ENCODE peak calls at places on chromosomes 12 and 14, in eight cellular contexts. One of them, this sample, is unnamed.

GRCh38 chr14:34522496-34522895 is 17.0 kb downstream of the EAPP start:
- DNase-seq in HepG2: no peak
- DNase-seq in GM23338: no peak
- DNase-seq in HCT116: no peak
- DNase-seq in SK-N-SH: no peak
- DNase-seq in K562: no peak
- DNase-seq in H1: no peak
- DNase-seq in GM12878: no peak
- DNase-seq in this sample: peak; percentile 87

GRCh38 chr12:9148926-9149325 is 33.2 kb upstream of the A2M start:
- DNase-seq in K562: no peak
- DNase-seq in HCT116: no peak
- DNase-seq in GM12878: no peak
- DNase-seq in SK-N-SH: no peak
- DNase-seq in HepG2: no peak
- DNase-seq in GM23338: no peak
- DNase-seq in H1: no peak
- DNase-seq in this sample: peak; percentile 79

GRCh38 chr12:113227169-113227568 is 5.9 kb downstream of the TPCN1 start:
- DNase-seq in HCT116: no peak
- DNase-seq in GM12878: no peak
- DNase-seq in K562: no peak
- DNase-seq in GM23338: no peak
- DNase-seq in SK-N-SH: no peak
- DNase-seq in HepG2: no peak
- DNase-seq in H1: no peak
- DNase-seq in this sample: no peak

GRCh38 chr12:77166711-77167110 is 101.3 kb upstream of the E2F7 start:
- DNase-seq in SK-N-SH: no peak
- DNase-seq in HepG2: no peak
- DNase-seq in H1: no peak
- DNase-seq in K562: no peak
- DNase-seq in GM23338: no peak
- DNase-seq in HCT116: no peak
- DNase-seq in GM12878: no peak
- DNase-seq in this sample: no peak

GRCh38 chr14:99427632-99428315 is 52.9 kb downstream of the SETD3 start:
- DNase-seq in GM23338: no peak
- DNase-seq in K562: no peak
- DNase-seq in HCT116: no peak
- DNase-seq in SK-N-SH: no peak
- DNase-seq in GM12878: no peak
- DNase-seq in HepG2: no peak
- DNase-seq in H1: no peak
- DNase-seq in this sample: no peak

GRCh38 chr12:63457857-63458256 is 210.4 kb downstream of the DPY19L2 start:
- DNase-seq in SK-N-SH: no peak
- DNase-seq in HepG2: no peak
- DNase-seq in GM23338: no peak
- DNase-seq in HCT116: no peak
- DNase-seq in K562: no peak
- DNase-seq in GM12878: no peak
- DNase-seq in H1: no peak
- DNase-seq in this sample: no peak

GRCh38 chr14:92637228-92637627 is 111.2 kb downstream of the LGMN start:
- DNase-seq in GM23338: peak; percentile 31
- DNase-seq in K562: no peak
- DNase-seq in H1: no peak
- DNase-seq in GM12878: no peak
- DNase-seq in SK-N-SH: no peak
- DNase-seq in HepG2: no peak
- DNase-seq in HCT116: no peak
- DNase-seq in this sample: no peak

GRCh38 chr12:68568878-68569569 is 41.7 kb upstream of the RAP1B start:
- DNase-seq in H1: no peak
- DNase-seq in GM23338: no peak
- DNase-seq in HCT116: no peak
- DNase-seq in HepG2: no peak
- DNase-seq in K562: no peak
- DNase-seq in SK-N-SH: no peak
- DNase-seq in GM12878: no peak
- DNase-seq in this sample: no peak

DNA sequence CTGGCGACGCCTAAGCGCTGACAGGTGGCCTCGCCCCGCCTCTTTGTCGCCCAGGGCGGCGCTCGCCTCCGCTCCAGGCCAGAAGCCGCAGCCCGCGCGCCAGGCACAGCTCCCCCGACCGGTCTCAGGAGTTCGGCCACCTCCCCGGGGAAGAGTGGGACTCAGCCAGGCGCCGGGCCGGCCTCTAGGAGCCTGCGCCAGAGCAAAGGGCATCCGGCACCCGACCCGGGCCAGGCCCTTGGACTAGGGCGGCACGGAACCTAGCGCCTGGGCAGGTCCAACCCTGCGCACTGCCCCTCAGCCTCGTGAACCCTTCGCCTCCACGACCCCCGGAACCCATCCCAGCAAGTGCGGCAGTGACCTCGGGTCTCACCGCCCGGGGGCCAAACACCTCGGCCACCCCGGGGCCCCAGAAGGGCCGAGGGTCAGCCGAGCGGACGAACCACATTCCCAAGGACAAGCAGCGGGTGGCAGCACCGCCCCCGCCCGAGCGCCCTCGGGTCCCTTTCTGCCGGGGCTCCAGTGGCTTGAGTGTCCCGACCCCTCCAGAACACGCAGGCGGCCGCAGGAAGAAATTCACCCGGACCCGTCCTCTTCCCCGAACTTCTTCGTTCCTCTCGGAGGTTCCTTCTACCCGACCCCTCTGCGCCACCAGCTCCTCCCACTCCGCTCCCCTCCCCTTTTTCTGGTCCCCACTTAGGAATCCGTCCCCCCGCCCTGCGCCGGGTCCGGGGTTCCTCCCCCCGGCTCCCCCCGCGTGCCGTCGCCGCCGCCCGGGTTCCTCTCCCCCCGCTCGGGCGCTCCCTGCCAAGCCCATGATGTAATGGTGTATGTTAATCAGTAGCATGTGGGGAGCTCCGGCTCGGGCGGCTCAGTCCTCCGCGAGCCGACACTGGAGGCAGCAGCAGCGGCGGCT is 1.4 kb upstream of the SAMD4A start:
- DNase-seq in SK-N-SH: peak; percentile 91
- DNase-seq in K562: peak; percentile 61
- DNase-seq in HCT116: peak; percentile 79
- DNase-seq in H1: no peak
- DNase-seq in GM23338: peak; percentile 90
- DNase-seq in GM12878: no peak
- DNase-seq in HepG2: peak; percentile 83
- DNase-seq in this sample: peak; percentile 94
- H2AFZ ChIP-seq in SK-N-SH: peak overlapping the region; percentile 49
- H2AFZ ChIP-seq in K562: peak overlapping the region; percentile 76
- H2AFZ ChIP-seq in HCT116: peak overlapping the region; percentile 79
- H2AFZ ChIP-seq in H1: no peak overlapping the region
- H2AFZ ChIP-seq in GM23338: peak overlapping the region; percentile 91
- H2AFZ ChIP-seq in GM12878: peak overlapping the region; percentile 58
- H2AFZ ChIP-seq in HepG2: no peak overlapping the region
- H2AFZ ChIP-seq in this sample: peak overlapping the region; percentile 29

GRCh38 chr14:85050180-85050579 is 479.8 kb upstream of the FLRT2 start:
- DNase-seq in GM12878: no peak
- DNase-seq in SK-N-SH: no peak
- DNase-seq in HepG2: no peak
- DNase-seq in HCT116: no peak
- DNase-seq in H1: no peak
- DNase-seq in K562: no peak
- DNase-seq in GM23338: no peak
- DNase-seq in this sample: no peak
- TF ChIP-seq POLR2AphosphoS5 in GM12878: no peak
- TF ChIP-seq POLR2AphosphoS5 in SK-N-SH: no peak
- TF ChIP-seq POLR2AphosphoS5 in HepG2: no peak
- TF ChIP-seq POLR2AphosphoS5 in HCT116: no peak
- TF ChIP-seq POLR2AphosphoS5 in H1: no peak
- TF ChIP-seq POLR2AphosphoS5 in K562: no peak
- TF ChIP-seq POLR2AphosphoS5 in GM23338: no peak
- TF ChIP-seq POLR2AphosphoS5 in this sample: no peak

GRCh38 chr12:116665666-116666304 is 72.1 kb downstream of the SPRING1 start:
- DNase-seq in SK-N-SH: no peak
- DNase-seq in H1: no peak
- DNase-seq in GM12878: no peak
- DNase-seq in HCT116: no peak
- DNase-seq in HepG2: no peak
- DNase-seq in GM23338: peak; percentile 61
- DNase-seq in K562: no peak
- DNase-seq in this sample: no peak

GRCh38 chr12:116667752-116668151 is 70.1 kb downstream of the SPRING1 start:
- DNase-seq in K562: no peak
- DNase-seq in GM23338: no peak
- DNase-seq in HepG2: no peak
- DNase-seq in GM12878: no peak
- DNase-seq in HCT116: no peak
- DNase-seq in SK-N-SH: no peak
- DNase-seq in H1: no peak
- DNase-seq in this sample: no peak

GRCh38 chr12:116662612-116663144 is 75.2 kb downstream of the SPRING1 start:
- DNase-seq in K562: no peak
- DNase-seq in HepG2: peak; percentile 52
- DNase-seq in H1: no peak
- DNase-seq in GM12878: no peak
- DNase-seq in SK-N-SH: peak; percentile 22
- DNase-seq in HCT116: no peak
- DNase-seq in GM23338: peak; percentile 24
- DNase-seq in this sample: no peak

GRCh38 chr12:116670859-116671258 is 67.0 kb downstream of the SPRING1 start:
- DNase-seq in K562: no peak
- DNase-seq in HepG2: no peak
- DNase-seq in H1: no peak
- DNase-seq in GM12878: no peak
- DNase-seq in HCT116: no peak
- DNase-seq in GM23338: no peak
- DNase-seq in SK-N-SH: no peak
- DNase-seq in this sample: no peak

GRCh38 chr12:116666305-116666673 is 71.6 kb downstream of the SPRING1 start:
- DNase-seq in K562: no peak
- DNase-seq in HepG2: no peak
- DNase-seq in GM12878: no peak
- DNase-seq in SK-N-SH: no peak
- DNase-seq in HCT116: no peak
- DNase-seq in H1: no peak
- DNase-seq in GM23338: peak; percentile 35
- DNase-seq in this sample: no peak
- H2AFZ ChIP-seq in K562: no peak overlapping the region
- H2AFZ ChIP-seq in HepG2: no peak overlapping the region
- H2AFZ ChIP-seq in GM12878: no peak overlapping the region
- H2AFZ ChIP-seq in SK-N-SH: no peak overlapping the region
- H2AFZ ChIP-seq in HCT116: no peak overlapping the region
- H2AFZ ChIP-seq in H1: peak overlapping the region; percentile 82
- H2AFZ ChIP-seq in GM23338: peak overlapping the region; percentile 94
- H2AFZ ChIP-seq in this sample: no peak overlapping the region

DNA sequence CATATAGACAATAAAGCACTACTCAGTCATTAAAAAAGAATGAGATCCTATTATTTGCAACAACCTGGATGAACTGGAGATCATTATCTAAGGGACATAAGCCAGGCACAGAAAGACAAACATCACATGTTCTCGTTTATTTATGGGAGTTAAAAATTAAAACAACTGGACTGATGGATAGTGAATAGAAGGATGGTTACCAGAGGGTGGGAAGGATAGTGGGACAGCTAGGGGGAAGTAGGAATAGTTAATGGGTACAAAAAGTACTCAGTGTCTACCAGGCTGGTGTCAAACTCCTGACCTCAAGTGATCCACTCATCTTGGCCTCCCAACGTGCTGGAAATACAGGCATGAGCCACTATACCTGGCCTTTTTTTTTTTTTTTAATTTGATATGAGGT is 56.7 kb upstream of the KTN1 start:
- DNase-seq in GM23338: no peak
- DNase-seq in GM12878: no peak
- DNase-seq in SK-N-SH: no peak
- DNase-seq in K562: no peak
- DNase-seq in H1: no peak
- DNase-seq in HepG2: no peak
- DNase-seq in HCT116: no peak
- DNase-seq in this sample: no peak
- TF ChIP-seq POLR2AphosphoS5 in GM23338: no peak
- TF ChIP-seq POLR2AphosphoS5 in GM12878: no peak
- TF ChIP-seq POLR2AphosphoS5 in SK-N-SH: no peak
- TF ChIP-seq POLR2AphosphoS5 in K562: no peak
- TF ChIP-seq POLR2AphosphoS5 in H1: no peak
- TF ChIP-seq POLR2AphosphoS5 in HepG2: no peak
- TF ChIP-seq POLR2AphosphoS5 in HCT116: no peak
- TF ChIP-seq POLR2AphosphoS5 in this sample: no peak

GRCh38 chr12:14258468-14258947 is 107.0 kb upstream of the ATF7IP start:
- DNase-seq in K562: peak; percentile 27
- DNase-seq in GM12878: no peak
- DNase-seq in GM23338: peak; percentile 57
- DNase-seq in HepG2: no peak
- DNase-seq in HCT116: no peak
- DNase-seq in H1: no peak
- DNase-seq in SK-N-SH: no peak
- DNase-seq in this sample: no peak

GRCh38 chr12:14259481-14260010 is 105.9 kb upstream of the ATF7IP start:
- DNase-seq in HCT116: no peak
- DNase-seq in K562: no peak
- DNase-seq in H1: no peak
- DNase-seq in HepG2: no peak
- DNase-seq in SK-N-SH: no peak
- DNase-seq in GM23338: no peak
- DNase-seq in GM12878: no peak
- DNase-seq in this sample: no peak

GRCh38 chr12:14256555-14257169 is 108.8 kb upstream of the ATF7IP start:
- DNase-seq in SK-N-SH: peak; percentile 42
- DNase-seq in GM12878: no peak
- DNase-seq in GM23338: peak; percentile 92
- DNase-seq in H1: no peak
- DNase-seq in K562: peak; percentile 54
- DNase-seq in HCT116: peak; percentile 80
- DNase-seq in HepG2: peak; percentile 52
- DNase-seq in this sample: peak; percentile 85

GRCh38 chr12:14257303-14257733 is 108.2 kb upstream of the ATF7IP start:
- DNase-seq in SK-N-SH: no peak
- DNase-seq in H1: no peak
- DNase-seq in GM23338: no peak
- DNase-seq in HCT116: no peak
- DNase-seq in HepG2: no peak
- DNase-seq in GM12878: no peak
- DNase-seq in K562: no peak
- DNase-seq in this sample: no peak

DNA sequence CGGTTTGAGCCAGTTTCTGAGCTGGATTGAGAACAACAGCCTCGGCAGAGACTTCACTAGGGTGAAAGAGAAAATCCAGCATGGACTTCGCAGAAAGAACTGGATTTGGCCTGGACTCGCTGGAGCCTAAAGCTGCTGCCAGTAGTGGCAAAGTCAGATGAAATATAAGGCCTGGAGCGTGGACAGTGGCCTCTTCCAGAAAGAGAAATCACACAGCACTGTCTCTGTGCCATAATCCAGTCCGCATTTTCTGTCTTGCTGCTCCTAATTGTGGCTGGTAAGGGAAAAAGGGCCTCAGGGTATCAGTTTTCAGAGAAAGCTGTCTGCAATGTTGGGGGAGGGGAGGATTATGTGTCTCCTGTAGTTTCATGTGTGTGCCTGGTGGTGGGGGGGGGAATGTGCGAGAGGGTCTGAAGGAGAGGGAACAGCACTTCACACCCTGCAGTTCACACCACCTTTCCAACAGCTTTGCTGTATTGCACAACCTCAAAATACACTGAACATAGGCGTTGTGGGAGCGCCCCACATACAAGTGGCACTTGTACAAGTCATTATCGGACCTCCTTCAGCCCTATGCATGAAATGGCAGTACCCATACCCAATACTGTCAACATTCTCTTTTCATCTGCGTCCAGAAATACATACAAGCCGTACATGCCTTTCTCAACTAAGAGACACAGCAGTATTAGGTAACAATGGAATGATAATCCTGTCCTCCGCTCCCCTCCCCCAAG is 107.6 kb upstream of the ATF7IP start:
- DNase-seq in HCT116: peak; percentile 97
- DNase-seq in H1: peak; percentile 97
- DNase-seq in GM23338: peak; percentile 100
- DNase-seq in GM12878: peak; percentile 37
- DNase-seq in HepG2: peak; percentile 95
- DNase-seq in K562: peak; percentile 69
- DNase-seq in SK-N-SH: peak; percentile 68
- DNase-seq in this sample: peak; percentile 99
- H2AFZ ChIP-seq in HCT116: peak overlapping the region; percentile 79
- H2AFZ ChIP-seq in H1: no peak overlapping the region
- H2AFZ ChIP-seq in GM23338: no peak overlapping the region
- H2AFZ ChIP-seq in GM12878: peak overlapping the region; percentile 31
- H2AFZ ChIP-seq in HepG2: peak overlapping the region; percentile 18
- H2AFZ ChIP-seq in K562: peak overlapping the region; percentile 86
- H2AFZ ChIP-seq in SK-N-SH: peak overlapping the region; percentile 69
- H2AFZ ChIP-seq in this sample: peak overlapping the region; percentile 3

This sample was measured in endothelial cell of umbilical vein.